ENCODE peak calls at places on chromosomes 5 and 9, in eight cellular contexts. C, Z, G, J, U, I, M and K are unnamed samples.

GRCh38 chr9:127402401-127403090 is 5.6 kb downstream of the SLC2A8 start:
- DNase-seq in C (no peak), Z (no peak), G (no peak), J (no peak), U (no peak), I (no peak), M (no peak), K (no peak)

GRCh38 chr5:171306785-171307591 is 2.1 kb upstream of the TLX3 start:
- DNase-seq in C (no peak), Z (no peak), G (no peak), J (peak; percentile 39), U (no peak), I (no peak), M (no peak), K (no peak)

GRCh38 chr5:160556886-160557285 is 135.2 kb downstream of the PTTG1 start:
- DNase-seq in C (no peak), Z (no peak), G (no peak), J (no peak), U (no peak), I (no peak), M (no peak), K (no peak)

GRCh38 chr9:8251566-8251965 is 452.0 kb upstream of the DMAC1 start:
- DNase-seq in C (no peak), Z (no peak), G (no peak), J (no peak), U (no peak), I (no peak), M (no peak), K (no peak)

GRCh38 chr9:129252937-129253819 is 75.1 kb upstream of the IER5L start:
- DNase-seq in C (no peak), Z (no peak), G (no peak), J (peak; percentile 47), U (no peak), I (no peak), M (peak; percentile 62), K (no peak)

GRCh38 chr5:117999939-118000549 is 988.3 kb downstream of the DTWD2 start:
- DNase-seq in C (peak; percentile 4), Z (no peak), G (no peak), J (no peak), U (no peak), I (no peak), M (no peak), K (no peak)

GRCh38 chr9:22241024-22241423 is 205.6 kb upstream of the DMRTA1 start:
- DNase-seq in C (no peak), Z (no peak), G (no peak), J (no peak), U (no peak), I (no peak), M (no peak), K (no peak)

GRCh38 chr5:139758510-139759036 is 37.0 kb upstream of the PSD2 start:
- DNase-seq in C (no peak), Z (no peak), G (no peak), J (peak; percentile 59), U (no peak), I (no peak), M (no peak), K (no peak)

GRCh38 chr5:139844472-139845145 is 49.0 kb downstream of the PSD2 start:
- DNase-seq in C (peak; percentile 77), Z (peak; percentile 47), G (peak; percentile 71), J (peak; percentile 82), U (peak; percentile 76), I (peak; percentile 57), M (peak; percentile 56), K (peak; percentile 90)

GRCh38 chr5:173454381-173454763 is 126.2 kb upstream of the STC2 start:
- DNase-seq in C (peak; percentile 46), Z (no peak), G (peak; percentile 24), J (no peak), U (peak; percentile 19), I (no peak), M (no peak), K (no peak)

GRCh38 chr5:168844566-168845296 is 265.6 kb upstream of the PANK3 start:
- DNase-seq in C (no peak), Z (no peak), G (no peak), J (no peak), U (no peak), I (no peak), M (no peak), K (no peak)

GRCh38 chr5:141672856-141673813 is 8.9 kb downstream of the ARAP3 start:
- DNase-seq in C (no peak), Z (no peak), G (no peak), J (no peak), U (no peak), I (no peak), M (no peak), K (no peak)

GRCh38 chr9:87681271-87682061 is 44.5 kb upstream of the CTSL start:
- DNase-seq in C (no peak), Z (no peak), G (no peak), J (no peak), U (no peak), I (no peak), M (no peak), K (no peak)

GRCh38 chr9:107807183-107807582 is 317.6 kb upstream of the KLF4 start:
- DNase-seq in C (peak; percentile 76), Z (no peak), G (no peak), J (no peak), U (peak; percentile 48), I (no peak), M (no peak), K (no peak)

GRCh38 chr5:6719417-6719816 is 6.2 kb downstream of the TENT4A start:
- DNase-seq in C (no peak), Z (no peak), G (no peak), J (no peak), U (no peak), I (no peak), M (no peak), K (no peak)

GRCh38 chr5:58366461-58366860 is 93.4 kb downstream of the PLK2 start:
- DNase-seq in C (peak; percentile 14), Z (no peak), G (no peak), J (no peak), U (no peak), I (no peak), M (no peak), K (no peak)

GRCh38 chr5:78920604-78921003 is 64.5 kb downstream of the ARSB start:
- DNase-seq in C (peak; percentile 60), Z (no peak), G (no peak), J (no peak), U (peak; percentile 52), I (no peak), M (no peak), K (no peak)

GRCh38 chr5:146904890-146905289 is 26.3 kb upstream of the PPP2R2B start:
- DNase-seq in C (no peak), Z (no peak), G (no peak), J (no peak), U (no peak), I (no peak), M (no peak), K (no peak)

GRCh38 chr5:11273180-11273882 is 512.3 kb upstream of the DAP start:
- DNase-seq in C (no peak), Z (no peak), G (no peak), J (no peak), U (no peak), I (no peak), M (no peak), K (no peak)

DNA sequence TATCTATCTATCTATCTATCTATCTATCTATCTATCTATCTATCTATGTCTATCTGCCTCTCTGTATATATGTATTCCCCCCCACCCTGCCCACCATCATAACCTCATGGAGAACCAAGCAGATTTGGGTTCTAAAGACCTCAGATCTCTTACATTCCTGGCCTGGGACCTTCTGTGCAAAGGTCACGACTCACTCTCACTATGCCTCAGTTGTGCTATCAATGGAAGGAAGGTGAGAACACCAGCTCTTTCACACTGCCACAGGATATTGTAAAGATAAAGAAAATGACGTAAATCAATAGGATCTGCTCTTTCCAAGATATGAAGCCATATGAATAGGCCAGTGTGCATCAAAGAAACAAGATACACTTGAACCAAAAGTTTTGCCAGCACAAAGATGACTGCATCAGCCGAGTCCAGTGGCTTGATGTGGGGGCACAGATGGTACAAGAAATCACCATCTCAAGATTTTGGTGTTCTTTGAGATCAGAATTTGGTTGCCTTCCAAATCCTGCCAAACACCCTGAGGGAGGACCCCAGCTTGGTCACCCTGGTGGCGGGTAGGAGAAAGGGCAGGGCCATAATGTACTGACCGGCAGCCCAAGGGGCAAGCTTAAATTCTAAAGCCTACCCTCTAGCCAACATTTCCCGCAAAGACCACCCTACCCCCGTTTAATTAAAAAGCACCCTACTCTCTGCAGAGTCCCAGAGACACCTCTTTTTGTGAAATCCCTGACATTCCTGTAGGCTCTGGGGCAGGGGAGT is 8.4 kb upstream of the FGF1 start:
- DNase-seq in C (no peak), Z (no peak), G (no peak), J (no peak), U (no peak), I (no peak), M (no peak), K (no peak)
- TF ChIP-seq CTCF in C (peak; percentile 22), Z (no peak), G (no peak), J (no peak), U (peak; percentile 29), I (no peak), M (no peak), K (peak; percentile 25)

GRCh38 chr9:6488395-6488794 is 75.4 kb downstream of the UHRF2 start:
- DNase-seq in C (no peak), Z (no peak), G (no peak), J (no peak), U (no peak), I (no peak), M (no peak), K (no peak)
- TF ChIP-seq CTCF in C (peak; percentile 6), Z (no peak), G (no peak), J (no peak), U (no peak), I (no peak), M (no peak), K (no peak)

GRCh38 chr9:137535120-137535428 is 15.1 kb downstream of the PNPLA7 start:
- DNase-seq in C (no peak), Z (no peak), G (no peak), J (no peak), U (no peak), I (no peak), M (no peak), K (no peak)
- TF ChIP-seq CTCF in C (no peak), Z (no peak), G (peak; percentile 64), J (no peak), U (no peak), I (no peak), M (no peak), K (no peak)

GRCh38 chr9:27534131-27534530 is 4.5 kb upstream of the MOB3B start:
- DNase-seq in C (no peak), Z (no peak), G (no peak), J (no peak), U (no peak), I (no peak), M (no peak), K (no peak)

GRCh38 chr9:27537027-27537435 is 7.4 kb upstream of the MOB3B start:
- DNase-seq in C (no peak), Z (no peak), G (no peak), J (no peak), U (no peak), I (no peak), M (no peak), K (no peak)

GRCh38 chr9:27534658-27535209 is 5.1 kb upstream of the MOB3B start:
- DNase-seq in C (no peak), Z (no peak), G (no peak), J (no peak), U (no peak), I (no peak), M (no peak), K (no peak)

GRCh38 chr9:27536168-27536567 is 6.6 kb upstream of the MOB3B start:
- DNase-seq in C (no peak), Z (no peak), G (no peak), J (no peak), U (no peak), I (no peak), M (no peak), K (no peak)

GRCh38 chr9:27535701-27536118 is 6.1 kb upstream of the MOB3B start:
- DNase-seq in C (no peak), Z (no peak), G (no peak), J (no peak), U (no peak), I (no peak), M (no peak), K (peak; percentile 16)
- TF ChIP-seq CTCF in C (peak; percentile 4), Z (no peak), G (no peak), J (no peak), U (no peak), I (no peak), M (no peak), K (no peak)